ENCODE peak calls at places on chromosomes 3 and 15, in nine cellular contexts. K, J, E, X, T, R, B, F and C are unnamed samples.
A peak's percentile ranks its signal among the peaks of the same experiment; 100 is the strongest.

GRCh38 chr3:154792828-154793227 is 287.3 kb upstream of the MME start:
- DNase-seq in K (no peak), J (no peak), E (no peak), X (no peak), T (no peak), R (no peak), B (no peak), F (peak; percentile 24), C (no peak)

GRCh38 chr3:181561605-181562031 is 150.1 kb upstream of the SOX2 start:
- DNase-seq in K (no peak), J (no peak), E (no peak), X (no peak), T (no peak), R (no peak), B (no peak), F (no peak), C (no peak)

GRCh38 chr15:71736286-71736947 is 73.9 kb upstream of the NR2E3 start:
- DNase-seq in K (no peak), J (no peak), E (no peak), X (no peak), T (no peak), R (no peak), B (no peak), F (no peak), C (no peak)

GRCh38 chr3:6867269-6867668 is 6.4 kb downstream of the GRM7 start:
- DNase-seq in K (no peak), J (no peak), E (no peak), X (no peak), T (no peak), R (no peak), B (no peak), F (no peak), C (no peak)

GRCh38 chr3:190554197-190554596 is 40.3 kb downstream of the IL1RAP start:
- DNase-seq in K (no peak), J (no peak), E (no peak), X (no peak), T (no peak), R (no peak), B (no peak), F (no peak), C (no peak)

GRCh38 chr3:87900061-87900460 is 158.7 kb downstream of the CGGBP1 start:
- DNase-seq in K (no peak), J (no peak), E (no peak), X (no peak), T (no peak), R (no peak), B (no peak), F (no peak), C (no peak)

GRCh38 chr3:131004603-131005002 is 22.0 kb downstream of the ASTE1 start:
- DNase-seq in K (no peak), J (no peak), E (no peak), X (no peak), T (no peak), R (no peak), B (no peak), F (no peak), C (no peak)

GRCh38 chr3:128054363-128054762 is 2.1 kb downstream of the SEC61A1 start:
- DNase-seq in K (no peak), J (no peak), E (no peak), X (no peak), T (no peak), R (no peak), B (peak; percentile 59), F (peak; percentile 72), C (no peak)

GRCh38 chr15:50137330-50137761 is 18.3 kb upstream of the ATP8B4 start:
- DNase-seq in K (no peak), J (no peak), E (no peak), X (no peak), T (no peak), R (no peak), B (peak; percentile 98), F (peak; percentile 99), C (peak; percentile 95)

GRCh38 chr15:72319360-72319984 is 485 bp downstream of the CELF6 start:
- DNase-seq in K (peak; percentile 60), J (peak; percentile 84), E (peak; percentile 83), X (no peak), T (peak; percentile 67), R (peak; percentile 76), B (peak; percentile 45), F (peak; percentile 47), C (peak; percentile 43)

DNA sequence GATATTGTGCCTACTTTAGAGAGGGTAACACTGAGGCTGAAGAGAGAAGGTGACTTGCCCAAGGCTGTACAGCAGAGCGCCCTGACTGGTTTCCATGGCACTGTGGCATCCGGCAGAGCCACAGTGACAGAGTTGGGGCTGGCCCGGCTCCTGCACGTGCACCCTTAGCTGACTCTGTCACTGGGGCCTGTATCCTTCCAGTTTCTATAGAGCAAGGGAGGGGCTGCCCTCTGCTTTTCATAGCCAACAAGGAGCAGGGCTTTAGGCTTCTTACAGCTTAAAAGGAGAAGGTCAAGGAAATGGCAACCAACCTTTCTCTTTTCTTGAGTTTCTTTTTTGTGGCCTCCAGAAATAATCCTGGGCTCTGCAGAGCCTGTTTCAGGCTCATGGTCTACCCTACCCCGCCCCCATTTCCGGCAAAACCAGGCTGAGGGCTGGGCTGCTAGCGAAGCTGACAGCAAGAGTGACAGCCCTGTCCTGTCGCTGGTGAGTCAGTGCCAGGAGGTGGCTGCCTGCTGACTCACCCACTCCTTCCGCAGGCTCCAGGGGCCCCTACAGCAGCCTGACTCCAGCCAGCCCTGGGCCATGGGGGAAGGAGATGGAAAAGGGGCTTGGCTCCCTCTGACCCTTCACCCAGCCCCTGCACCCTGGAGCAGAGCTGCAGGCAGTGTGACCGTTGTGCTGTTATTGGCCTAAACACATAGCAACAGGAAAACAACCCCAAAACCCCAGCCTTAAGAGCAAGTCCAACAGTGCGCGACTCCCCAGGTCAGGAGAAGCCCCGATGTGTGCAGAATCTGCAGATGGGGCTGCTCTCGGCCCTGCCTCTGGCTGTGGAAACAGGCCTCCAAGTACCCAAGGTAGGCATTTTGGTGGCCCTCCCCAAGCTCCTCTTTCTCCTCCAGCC is 29.8 kb downstream of the SLC6A6 start:
- DNase-seq in K (peak; percentile 90), J (peak; percentile 96), E (peak; percentile 89), X (peak; percentile 72), T (peak; percentile 84), R (peak; percentile 85), B (peak; percentile 79), F (peak; percentile 85), C (peak; percentile 58)
- H3K4me3 ChIP-seq in K (no peak overlapping the region), J (peak overlapping the region; percentile 29), E (no peak overlapping the region), X (no peak overlapping the region), T (no peak overlapping the region), R (no peak overlapping the region), B (no peak overlapping the region), F (no peak overlapping the region), C (no peak overlapping the region)

GRCh38 chr3:64766463-64766862 is 78.7 kb upstream of the ADAMTS9 start:
- DNase-seq in K (no peak), J (no peak), E (no peak), X (no peak), T (no peak), R (no peak), B (no peak), F (no peak), C (no peak)

GRCh38 chr3:64765951-64766350 is 78.2 kb upstream of the ADAMTS9 start:
- DNase-seq in K (no peak), J (no peak), E (no peak), X (no peak), T (no peak), R (no peak), B (no peak), F (no peak), C (no peak)

GRCh38 chr3:64761729-64762432 is 74.1 kb upstream of the ADAMTS9 start:
- DNase-seq in K (no peak), J (no peak), E (no peak), X (no peak), T (no peak), R (no peak), B (no peak), F (no peak), C (no peak)

GRCh38 chr3:64764386-64764929 is 76.7 kb upstream of the ADAMTS9 start:
- DNase-seq in K (no peak), J (no peak), E (no peak), X (no peak), T (no peak), R (no peak), B (no peak), F (no peak), C (no peak)

DNA sequence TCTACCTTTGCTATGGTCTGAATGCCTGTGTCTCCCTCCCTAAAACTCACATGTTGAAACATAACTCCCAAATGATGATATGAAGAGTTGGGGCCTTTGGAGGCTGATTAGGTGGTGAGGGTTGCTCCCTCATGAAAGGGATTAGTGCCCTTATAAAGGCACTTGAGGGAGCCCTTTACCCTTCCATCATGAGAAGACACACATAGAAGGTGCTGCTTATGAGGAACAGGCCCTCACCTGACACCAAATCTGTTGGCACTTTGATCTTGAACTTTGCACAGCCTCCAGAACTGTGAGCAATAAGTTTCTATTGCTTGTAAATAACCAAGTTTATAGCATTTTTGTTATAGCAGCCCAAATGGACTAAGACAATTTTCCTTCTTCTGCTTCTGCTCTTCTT is 76.2 kb upstream of the ADAMTS9 start:
- DNase-seq in K (no peak), J (no peak), E (no peak), X (no peak), T (no peak), R (no peak), B (no peak), F (no peak), C (no peak)
- TF ChIP-seq CTCF in K (no peak), J (no peak), E (no peak), X (no peak), T (no peak), R (no peak), B (no peak), F (no peak), C (no peak)

GRCh38 chr15:63195257-63196023 is 6.0 kb downstream of the RAB8B start:
- DNase-seq in K (no peak), J (no peak), E (no peak), X (no peak), T (no peak), R (no peak), B (no peak), F (no peak), C (peak; percentile 25)
- H3K4me3 ChIP-seq in K (no peak overlapping the region), J (no peak overlapping the region), E (no peak overlapping the region), X (no peak overlapping the region), T (no peak overlapping the region), R (no peak overlapping the region), B (no peak overlapping the region), F (no peak overlapping the region), C (no peak overlapping the region)

GRCh38 chr15:39886418-39886817 is 33.6 kb downstream of the GPR176 start:
- DNase-seq in K (no peak), J (no peak), E (no peak), X (no peak), T (no peak), R (no peak), B (no peak), F (no peak), C (no peak)

GRCh38 chr15:39887211-39887610 is 32.9 kb downstream of the GPR176 start:
- DNase-seq in K (no peak), J (no peak), E (no peak), X (no peak), T (no peak), R (no peak), B (no peak), F (no peak), C (no peak)

GRCh38 chr15:39888809-39889208 is 31.3 kb downstream of the GPR176 start:
- DNase-seq in K (no peak), J (no peak), E (no peak), X (no peak), T (no peak), R (no peak), B (no peak), F (no peak), C (no peak)

GRCh38 chr15:39888243-39888642 is 31.8 kb downstream of the GPR176 start:
- DNase-seq in K (no peak), J (no peak), E (peak; percentile 24), X (no peak), T (no peak), R (no peak), B (peak; percentile 14), F (no peak), C (no peak)

GRCh38 chr15:39887832-39888231 is 32.2 kb downstream of the GPR176 start:
- DNase-seq in K (peak; percentile 70), J (no peak), E (no peak), X (no peak), T (peak; percentile 44), R (no peak), B (peak; percentile 59), F (peak; percentile 50), C (peak; percentile 58)
- TF ChIP-seq CTCF in K (no peak), J (peak; percentile 40), E (no peak), X (peak; percentile 19), T (peak; percentile 43), R (peak; percentile 20), B (peak; percentile 57), F (peak; percentile 44), C (peak; percentile 46)